ENCODE peak calls at places on chromosomes 3 and 15, in six cellular contexts. X is mammary epithelial cell, Z is breast epithelium, U is lung, F is AG04450, K is ovary. H is an unnamed sample.

GRCh38 chr15:63601026-63601726 is 4.0 kb downstream of the FBXL22 start:
- DNase-seq in X (no peak), Z (no peak), U (no peak), F (no peak), K (peak; percentile 63), H (peak; percentile 70)

GRCh38 chr3:196684548-196685407 is 27.3 kb downstream of the CEP19 start:
- DNase-seq in X (peak; percentile 35), Z (peak; percentile 52), U (peak; percentile 51), F (peak; percentile 7), K (peak; percentile 60), H (peak; percentile 46)

GRCh38 chr3:12818273-12818672 is 21.8 kb downstream of the CAND2 start:
- DNase-seq in X (no peak), Z (no peak), U (no peak), F (no peak), K (no peak), H (no peak)

GRCh38 chr3:129636082-129636481 is 29.6 kb upstream of the PLXND1 start:
- DNase-seq in X (no peak), Z (no peak), U (no peak), F (no peak), K (no peak), H (no peak)

GRCh38 chr3:13345772-13346171 is 74.3 kb downstream of the NUP210 start:
- DNase-seq in X (no peak), Z (no peak), U (no peak), F (no peak), K (no peak), H (no peak)

GRCh38 chr3:11212784-11213183 is 58.5 kb downstream of the HRH1 start:
- DNase-seq in X (no peak), Z (no peak), U (no peak), F (no peak), K (no peak), H (no peak)

GRCh38 chr3:189304465-189305341 is 132.9 kb downstream of the TPRG1 start:
- DNase-seq in X (peak; percentile 90), Z (peak; percentile 69), U (peak; percentile 83), F (no peak), K (no peak), H (peak; percentile 19)

GRCh38 chr3:179189764-179190163 is 41.6 kb downstream of the PIK3CA start:
- DNase-seq in X (no peak), Z (no peak), U (no peak), F (peak; percentile 54), K (no peak), H (no peak)

GRCh38 chr3:47865192-47865591 is 62.3 kb downstream of the DHX30 start:
- DNase-seq in X (no peak), Z (no peak), U (no peak), F (no peak), K (no peak), H (no peak)

GRCh38 chr15:80502782-80503181 is 98.6 kb downstream of the ARNT2 start:
- DNase-seq in X (no peak), Z (no peak), U (no peak), F (no peak), K (no peak), H (no peak)

GRCh38 chr15:83472151-83472550 is 25.0 kb downstream of the SH3GL3 start:
- DNase-seq in X (no peak), Z (no peak), U (no peak), F (no peak), K (no peak), H (no peak)

GRCh38 chr15:91625506-91625905 is 228.0 kb upstream of the SLCO3A1 start:
- DNase-seq in X (peak; percentile 25), Z (no peak), U (no peak), F (no peak), K (no peak), H (no peak)

GRCh38 chr15:49060710-49061483 is 14.7 kb upstream of the SECISBP2L start:
- DNase-seq in X (no peak), Z (no peak), U (no peak), F (peak; percentile 33), K (no peak), H (no peak)

GRCh38 chr15:100959066-100960050 is 40.2 kb downstream of the LRRK1 start:
- DNase-seq in X (no peak), Z (no peak), U (no peak), F (no peak), K (no peak), H (no peak)

GRCh38 chr3:98339031-98339430 is 14.6 kb upstream of the OR5K4 start:
- DNase-seq in X (no peak), Z (no peak), U (no peak), F (no peak), K (no peak), H (no peak)

GRCh38 chr3:13619661-13620230 is 70.8 kb downstream of the FBLN2 start:
- DNase-seq in X (no peak), Z (no peak), U (no peak), F (no peak), K (no peak), H (no peak)

GRCh38 chr3:108119398-108120109 is 28.7 kb upstream of the CD47 start:
- DNase-seq in X (no peak), Z (no peak), U (no peak), F (no peak), K (no peak), H (no peak)

GRCh38 chr3:30760737-30761136 is 133.7 kb downstream of the GADL1 start:
- DNase-seq in X (no peak), Z (no peak), U (no peak), F (no peak), K (no peak), H (no peak)

GRCh38 chr3:30770387-30770786 is 124.1 kb downstream of the GADL1 start:
- DNase-seq in X (peak; percentile 95), Z (no peak), U (peak; percentile 35), F (peak; percentile 32), K (no peak), H (peak; percentile 75)

GRCh38 chr3:30761374-30761773 is 133.1 kb downstream of the GADL1 start:
- DNase-seq in X (no peak), Z (no peak), U (no peak), F (no peak), K (no peak), H (no peak)

GRCh38 chr3:30768703-30769550 is 125.5 kb downstream of the GADL1 start:
- DNase-seq in X (peak; percentile 32), Z (peak; percentile 60), U (peak; percentile 64), F (no peak), K (peak; percentile 70), H (peak; percentile 57)

DNA sequence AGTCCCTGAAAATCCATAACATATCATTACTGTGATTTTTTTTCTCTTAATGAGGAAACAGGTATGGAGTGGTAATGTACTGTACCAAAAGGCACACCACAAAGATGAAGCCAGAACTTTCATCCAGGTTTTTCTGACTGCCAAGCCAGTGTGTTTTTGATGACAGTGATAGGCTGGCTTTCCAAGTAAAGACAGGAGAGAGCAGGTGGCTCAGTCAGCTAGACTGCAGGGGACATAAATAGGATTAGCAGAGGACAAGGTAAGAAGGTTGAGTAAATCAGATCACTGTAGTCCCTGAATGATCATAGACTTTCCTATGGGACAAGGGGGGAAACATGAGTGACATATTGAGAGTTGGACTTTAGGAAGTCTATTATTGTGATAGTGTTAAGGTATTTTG is 127.9 kb downstream of the GADL1 start:
- DNase-seq in X (no peak), Z (no peak), U (no peak), F (no peak), K (no peak), H (no peak)
- H3K27ac ChIP-seq in X (no peak overlapping the region), Z (no peak overlapping the region), U (no peak overlapping the region), F (no peak overlapping the region), K (no peak overlapping the region), H (no peak overlapping the region)

GRCh38 chr3:127798716-127799115 is 23.6 kb downstream of the MGLL start:
- DNase-seq in X (no peak), Z (no peak), U (no peak), F (no peak), K (no peak), H (no peak)
- H3K27ac ChIP-seq in X (peak overlapping the region; percentile 93), Z (no peak overlapping the region), U (no peak overlapping the region), F (peak overlapping the region; percentile 87), K (no peak overlapping the region), H (peak overlapping the region; percentile 78)

GRCh38 chr15:60396964-60397771 is 618 bp downstream of the ANXA2 start:
- DNase-seq in X (peak; percentile 77), Z (peak; percentile 69), U (peak; percentile 74), F (no peak), K (peak; percentile 53), H (peak; percentile 84)

GRCh38 chr15:60392986-60393811 is 4.6 kb downstream of the ANXA2 start:
- DNase-seq in X (peak; percentile 100), Z (peak; percentile 59), U (peak; percentile 83), F (no peak), K (peak; percentile 52), H (peak; percentile 95)

GRCh38 chr15:60396560-60396963 is 1.2 kb downstream of the ANXA2 start:
- DNase-seq in X (peak; percentile 35), Z (no peak), U (no peak), F (no peak), K (no peak), H (peak; percentile 48)

GRCh38 chr15:60396100-60396499 is 1.7 kb downstream of the ANXA2 start:
- DNase-seq in X (peak; percentile 36), Z (no peak), U (peak; percentile 42), F (no peak), K (no peak), H (peak; percentile 37)

DNA sequence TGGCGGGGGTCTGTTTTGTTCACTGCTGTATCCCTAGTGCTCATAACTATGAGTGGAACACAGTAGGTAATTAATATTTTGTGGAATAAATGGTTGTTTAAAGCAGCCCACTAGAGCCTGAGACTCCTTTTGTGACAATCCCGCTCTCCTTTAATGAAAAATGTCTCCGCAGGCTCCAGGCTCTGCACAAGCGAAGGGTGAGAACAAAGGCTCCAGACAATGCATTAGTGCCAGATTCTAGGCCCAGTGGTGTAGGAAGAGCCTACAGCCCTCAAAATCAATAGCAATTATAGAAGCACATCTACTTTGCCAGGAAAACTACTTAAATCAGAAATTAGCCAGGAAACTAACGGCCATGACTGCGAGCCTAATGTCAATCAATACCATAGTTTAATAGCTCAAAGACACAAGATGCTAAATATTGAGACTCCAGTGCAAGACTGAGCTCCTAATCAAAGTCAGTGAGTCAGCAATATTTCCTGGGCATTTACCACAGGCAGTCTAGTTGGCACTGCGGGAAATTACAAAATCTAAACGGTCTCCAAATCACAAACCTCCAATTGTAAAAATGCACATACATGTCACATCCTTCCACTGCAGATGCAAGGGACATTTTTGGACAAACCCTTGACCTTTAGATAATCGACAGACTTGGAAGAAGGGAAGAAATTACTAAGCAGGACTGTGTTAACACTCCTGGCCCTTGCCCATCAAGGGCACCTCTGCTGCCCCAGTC is 2.3 kb downstream of the ANXA2 start:
- DNase-seq in X (peak; percentile 34), Z (no peak), U (no peak), F (no peak), K (no peak), H (peak; percentile 30)
- H3K27ac ChIP-seq in X (peak overlapping the region; percentile 97), Z (peak overlapping the region; percentile 99), U (peak overlapping the region; percentile 100), F (peak overlapping the region; percentile 52), K (peak overlapping the region; percentile 17), H (peak overlapping the region; percentile 99)

DNA sequence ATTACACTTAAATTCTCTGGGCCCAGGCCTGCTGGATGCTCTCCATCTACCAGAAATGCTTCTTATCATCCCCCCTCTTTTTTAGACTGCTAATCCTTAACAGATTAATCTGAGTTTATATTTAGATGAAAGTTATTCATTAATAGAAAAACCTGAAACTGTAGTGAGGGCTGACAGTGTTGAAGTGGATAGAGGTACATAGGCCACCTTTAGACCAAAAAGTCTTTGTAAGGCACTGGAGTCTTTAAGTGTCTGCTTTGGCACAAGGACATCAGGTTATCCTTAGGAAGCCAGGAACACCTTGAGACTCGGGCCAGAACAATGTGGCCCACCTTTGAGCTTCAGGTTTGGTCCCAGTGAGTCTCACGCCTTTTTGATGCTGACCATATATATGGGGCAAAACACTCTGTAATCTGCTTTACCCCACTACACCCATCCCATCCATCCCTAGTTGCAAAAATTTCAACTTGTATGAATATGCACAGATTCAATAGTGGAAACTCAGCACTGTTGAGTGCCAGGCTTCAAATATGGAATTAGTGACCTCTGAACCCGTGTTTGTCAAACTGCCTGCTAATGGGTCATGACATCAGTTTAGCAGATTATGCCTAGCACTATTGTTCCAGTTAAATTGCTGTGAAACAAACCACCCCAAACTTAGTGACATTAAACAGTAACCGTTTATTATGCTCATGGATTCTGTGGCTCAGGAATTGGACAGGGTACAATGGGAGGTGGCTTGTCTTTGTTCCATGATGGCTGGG is 44.0 kb downstream of the PDE8A start:
- DNase-seq in X (no peak), Z (no peak), U (no peak), F (no peak), K (no peak), H (no peak)
- H3K27ac ChIP-seq in X (no peak overlapping the region), Z (no peak overlapping the region), U (peak overlapping the region; percentile 20), F (no peak overlapping the region), K (peak overlapping the region; percentile 33), H (no peak overlapping the region)